ENCODE peak calls at places on chromosomes 3 and 15, in four cellular contexts. One of them, this sample, is unnamed.
A peak's percentile ranks its signal among the peaks of the same experiment; 100 is the strongest.

GRCh38 chr15:101451886-101452285 is 37.6 kb downstream of the PCSK6 start:
- DNase-seq in HepG2: no peak
- DNase-seq in SK-N-SH: no peak
- DNase-seq in A549: no peak
- DNase-seq in this sample: no peak

GRCh38 chr15:66905185-66905584 is 160.2 kb upstream of the SMAD3 start:
- DNase-seq in SK-N-SH: no peak
- DNase-seq in HepG2: no peak
- DNase-seq in A549: no peak
- DNase-seq in this sample: no peak

GRCh38 chr3:25744477-25744876 is 38.8 kb downstream of the NGLY1 start:
- DNase-seq in HepG2: no peak
- DNase-seq in A549: no peak
- DNase-seq in SK-N-SH: no peak
- DNase-seq in this sample: no peak

GRCh38 chr15:70241561-70242320 is 144.0 kb upstream of the TLE3 start:
- DNase-seq in HepG2: no peak
- DNase-seq in SK-N-SH: no peak
- DNase-seq in A549: no peak
- DNase-seq in this sample: no peak

GRCh38 chr3:194255252-194256039 is 95.7 kb downstream of the CPN2 start:
- DNase-seq in A549: no peak
- DNase-seq in HepG2: peak; percentile 71
- DNase-seq in SK-N-SH: peak; percentile 71
- DNase-seq in this sample: peak; percentile 11

GRCh38 chr3:169146866-169147245 is 516.7 kb downstream of the MECOM start:
- DNase-seq in SK-N-SH: no peak
- DNase-seq in HepG2: no peak
- DNase-seq in A549: no peak
- DNase-seq in this sample: no peak

GRCh38 chr3:36700537-36701248 is 63.7 kb downstream of the DCLK3 start:
- DNase-seq in HepG2: peak; percentile 44
- DNase-seq in A549: peak; percentile 72
- DNase-seq in SK-N-SH: peak; percentile 73
- DNase-seq in this sample: no peak

GRCh38 chr3:79598594-79598993 is 169.2 kb downstream of the ROBO1 start:
- DNase-seq in HepG2: no peak
- DNase-seq in SK-N-SH: no peak
- DNase-seq in A549: peak; percentile 1
- DNase-seq in this sample: no peak

GRCh38 chr3:158103131-158103955 is 2.9 kb downstream of the SHOX2 start:
- DNase-seq in HepG2: peak; percentile 13
- DNase-seq in SK-N-SH: no peak
- DNase-seq in A549: no peak
- DNase-seq in this sample: no peak

GRCh38 chr3:62169871-62170660 is 203.3 kb downstream of the FEZF2 start:
- DNase-seq in A549: no peak
- DNase-seq in SK-N-SH: no peak
- DNase-seq in HepG2: no peak
- DNase-seq in this sample: no peak

GRCh38 chr3:18559323-18559972 is 134.3 kb upstream of the SATB1 start:
- DNase-seq in SK-N-SH: peak; percentile 16
- DNase-seq in HepG2: peak; percentile 9
- DNase-seq in A549: peak; percentile 42
- DNase-seq in this sample: no peak

GRCh38 chr3:38538773-38539353 is 42.7 kb downstream of the EXOG start:
- DNase-seq in A549: no peak
- DNase-seq in HepG2: no peak
- DNase-seq in SK-N-SH: no peak
- DNase-seq in this sample: no peak

GRCh38 chr15:71508081-71508682 is 302.2 kb upstream of the NR2E3 start:
- DNase-seq in HepG2: no peak
- DNase-seq in A549: no peak
- DNase-seq in SK-N-SH: no peak
- DNase-seq in this sample: peak; percentile 21

GRCh38 chr3:10668077-10668476 is 148.0 kb upstream of the SLC6A11 start:
- DNase-seq in HepG2: no peak
- DNase-seq in SK-N-SH: no peak
- DNase-seq in A549: no peak
- DNase-seq in this sample: no peak

GRCh38 chr3:129323651-129324294 is 45.1 kb downstream of the HMCES start:
- DNase-seq in A549: no peak
- DNase-seq in HepG2: no peak
- DNase-seq in SK-N-SH: no peak
- DNase-seq in this sample: no peak

GRCh38 chr3:100072328-100073048 is 41.8 kb downstream of the FILIP1L start:
- DNase-seq in A549: no peak
- DNase-seq in SK-N-SH: no peak
- DNase-seq in HepG2: no peak
- DNase-seq in this sample: no peak

GRCh38 chr3:106193876-106194275 is 325.1 kb upstream of the CBLB start:
- DNase-seq in HepG2: no peak
- DNase-seq in SK-N-SH: no peak
- DNase-seq in A549: no peak
- DNase-seq in this sample: no peak

GRCh38 chr3:22887664-22888291 is 315.3 kb upstream of the UBE2E2 start:
- DNase-seq in SK-N-SH: no peak
- DNase-seq in A549: peak; percentile 53
- DNase-seq in HepG2: no peak
- DNase-seq in this sample: no peak

GRCh38 chr3:132730891-132731580 is 8.8 kb upstream of the NPHP3 start:
- DNase-seq in HepG2: peak; percentile 33
- DNase-seq in SK-N-SH: peak; percentile 46
- DNase-seq in A549: peak; percentile 39
- DNase-seq in this sample: no peak

GRCh38 chr3:35744419-35744818 is 105.1 kb downstream of the ARPP21 start:
- DNase-seq in SK-N-SH: no peak
- DNase-seq in A549: no peak
- DNase-seq in HepG2: no peak
- DNase-seq in this sample: no peak

GRCh38 chr15:78130466-78131294 is 565 bp downstream of the CIB2 start:
- DNase-seq in HepG2: no peak
- DNase-seq in SK-N-SH: peak; percentile 47
- DNase-seq in A549: peak; percentile 25
- DNase-seq in this sample: no peak

GRCh38 chr3:170226426-170226960 is 4.3 kb downstream of the PRKCI start:
- DNase-seq in SK-N-SH: no peak
- DNase-seq in A549: no peak
- DNase-seq in HepG2: no peak
- DNase-seq in this sample: no peak

GRCh38 chr15:58309993-58310928 is 121.5 kb upstream of the LIPC start:
- DNase-seq in SK-N-SH: no peak
- DNase-seq in HepG2: peak; percentile 6
- DNase-seq in A549: no peak
- DNase-seq in this sample: no peak

GRCh38 chr3:57596495-57597239 is 477 bp downstream of the ARF4 start:
- DNase-seq in HepG2: peak; percentile 75
- DNase-seq in SK-N-SH: peak; percentile 64
- DNase-seq in A549: peak; percentile 64
- DNase-seq in this sample: peak; percentile 9

GRCh38 chr3:8658326-8659212 is 14.0 kb upstream of the SSUH2 start:
- DNase-seq in HepG2: peak; percentile 93
- DNase-seq in A549: peak; percentile 81
- DNase-seq in SK-N-SH: peak; percentile 67
- DNase-seq in this sample: peak; percentile 45

GRCh38 chr15:67967871-67968423 is 86.2 kb upstream of the PIAS1 start:
- DNase-seq in HepG2: no peak
- DNase-seq in SK-N-SH: peak; percentile 81
- DNase-seq in A549: no peak
- DNase-seq in this sample: no peak

GRCh38 chr15:56469484-56469883 is 4.5 kb upstream of the MNS1 start:
- DNase-seq in HepG2: peak; percentile 24
- DNase-seq in SK-N-SH: no peak
- DNase-seq in A549: no peak
- DNase-seq in this sample: no peak

GRCh38 chr3:30655187-30655812 is 48.9 kb downstream of the TGFBR2 start:
- DNase-seq in SK-N-SH: no peak
- DNase-seq in HepG2: no peak
- DNase-seq in A549: no peak
- DNase-seq in this sample: peak; percentile 47

GRCh38 chr3:188661801-188662200 is 507.8 kb downstream of the LPP start:
- DNase-seq in SK-N-SH: no peak
- DNase-seq in A549: no peak
- DNase-seq in HepG2: no peak
- DNase-seq in this sample: no peak

GRCh38 chr3:133130168-133130567 is 92.0 kb downstream of the TMEM108 start:
- DNase-seq in A549: no peak
- DNase-seq in HepG2: no peak
- DNase-seq in SK-N-SH: no peak
- DNase-seq in this sample: no peak

GRCh38 chr3:159788291-159788690 is 200.3 kb upstream of the IL12A start:
- DNase-seq in HepG2: no peak
- DNase-seq in SK-N-SH: no peak
- DNase-seq in A549: no peak
- DNase-seq in this sample: no peak

GRCh38 chr15:39230205-39230916 is 350.5 kb upstream of the THBS1 start:
- DNase-seq in HepG2: no peak
- DNase-seq in SK-N-SH: peak; percentile 34
- DNase-seq in A549: no peak
- DNase-seq in this sample: no peak

GRCh38 chr3:174102274-174102673 is 704.7 kb downstream of the NLGN1 start:
- DNase-seq in A549: no peak
- DNase-seq in HepG2: no peak
- DNase-seq in SK-N-SH: no peak
- DNase-seq in this sample: no peak

GRCh38 chr15:33540174-33540573 is 229.4 kb downstream of the RYR3 start:
- DNase-seq in HepG2: no peak
- DNase-seq in A549: no peak
- DNase-seq in SK-N-SH: no peak
- DNase-seq in this sample: no peak

GRCh38 chr3:75218577-75218976 is 445.6 kb upstream of the FRG2C start:
- DNase-seq in SK-N-SH: no peak
- DNase-seq in A549: no peak
- DNase-seq in HepG2: no peak
- DNase-seq in this sample: no peak

GRCh38 chr3:130576571-130577266 is 59.7 kb downstream of the COL6A6 start:
- DNase-seq in HepG2: no peak
- DNase-seq in A549: no peak
- DNase-seq in SK-N-SH: no peak
- DNase-seq in this sample: no peak

GRCh38 chr15:31840849-31841476 is 189.4 kb upstream of the CHRNA7 start:
- DNase-seq in SK-N-SH: no peak
- DNase-seq in A549: no peak
- DNase-seq in HepG2: no peak
- DNase-seq in this sample: no peak
- TF ChIP-seq PBX3 in SK-N-SH: no peak
- TF ChIP-seq PBX3 in A549: no peak
- TF ChIP-seq PBX3 in HepG2: no peak
- TF ChIP-seq PBX3 in this sample: no peak

DNA sequence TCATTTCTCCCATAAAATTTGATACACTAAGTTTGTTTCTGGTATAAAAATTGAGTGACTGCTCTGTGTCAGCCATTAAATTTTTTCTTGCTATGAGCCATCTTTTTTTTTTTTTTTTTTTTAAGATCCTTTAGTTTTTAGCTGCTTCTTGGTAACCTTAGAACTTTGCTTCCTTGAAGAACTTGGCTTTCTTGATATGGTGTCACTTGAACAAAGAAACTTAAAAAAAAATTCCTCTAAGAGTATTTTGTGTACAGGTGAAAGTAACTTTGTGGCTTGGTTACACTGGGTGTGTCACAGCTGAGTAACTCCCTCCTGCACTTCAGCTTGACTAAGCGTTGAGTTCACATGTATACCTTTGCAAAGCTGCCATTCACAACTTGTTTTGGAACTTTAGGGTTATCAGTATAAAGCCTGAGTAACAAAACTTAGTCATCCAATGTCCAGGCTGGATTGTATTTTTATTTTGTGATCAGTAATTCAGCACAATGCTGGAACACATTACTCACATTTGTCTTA is 6.5 kb downstream of the CHD2 start:
- DNase-seq in HepG2: no peak
- DNase-seq in SK-N-SH: no peak
- DNase-seq in A549: peak; percentile 78
- DNase-seq in this sample: no peak
- TF ChIP-seq CHD2 in HepG2: no peak
- TF ChIP-seq CHD2 in SK-N-SH: no peak
- TF ChIP-seq CHD2 in A549: no peak
- TF ChIP-seq CHD2 in this sample: no peak

GRCh38 chr15:80436511-80437307 is 32.5 kb downstream of the ARNT2 start:
- DNase-seq in HepG2: peak; percentile 32
- DNase-seq in A549: peak; percentile 77
- DNase-seq in SK-N-SH: no peak
- DNase-seq in this sample: no peak
- TF ChIP-seq PBX3 in HepG2: no peak
- TF ChIP-seq PBX3 in A549: no peak
- TF ChIP-seq PBX3 in SK-N-SH: no peak
- TF ChIP-seq PBX3 in this sample: no peak

GRCh38 chr3:168049366-168049974 is 46.3 kb downstream of the GOLIM4 start:
- DNase-seq in A549: no peak
- DNase-seq in SK-N-SH: no peak
- DNase-seq in HepG2: no peak
- DNase-seq in this sample: no peak

GRCh38 chr3:168044049-168044448 is 51.7 kb downstream of the GOLIM4 start:
- DNase-seq in HepG2: no peak
- DNase-seq in SK-N-SH: peak; percentile 38
- DNase-seq in A549: no peak
- DNase-seq in this sample: no peak

GRCh38 chr3:168048414-168049330 is 47.1 kb downstream of the GOLIM4 start:
- DNase-seq in SK-N-SH: no peak
- DNase-seq in HepG2: no peak
- DNase-seq in A549: no peak
- DNase-seq in this sample: no peak

GRCh38 chr3:168047936-168048335 is 47.8 kb downstream of the GOLIM4 start:
- DNase-seq in SK-N-SH: no peak
- DNase-seq in A549: no peak
- DNase-seq in HepG2: no peak
- DNase-seq in this sample: no peak

DNA sequence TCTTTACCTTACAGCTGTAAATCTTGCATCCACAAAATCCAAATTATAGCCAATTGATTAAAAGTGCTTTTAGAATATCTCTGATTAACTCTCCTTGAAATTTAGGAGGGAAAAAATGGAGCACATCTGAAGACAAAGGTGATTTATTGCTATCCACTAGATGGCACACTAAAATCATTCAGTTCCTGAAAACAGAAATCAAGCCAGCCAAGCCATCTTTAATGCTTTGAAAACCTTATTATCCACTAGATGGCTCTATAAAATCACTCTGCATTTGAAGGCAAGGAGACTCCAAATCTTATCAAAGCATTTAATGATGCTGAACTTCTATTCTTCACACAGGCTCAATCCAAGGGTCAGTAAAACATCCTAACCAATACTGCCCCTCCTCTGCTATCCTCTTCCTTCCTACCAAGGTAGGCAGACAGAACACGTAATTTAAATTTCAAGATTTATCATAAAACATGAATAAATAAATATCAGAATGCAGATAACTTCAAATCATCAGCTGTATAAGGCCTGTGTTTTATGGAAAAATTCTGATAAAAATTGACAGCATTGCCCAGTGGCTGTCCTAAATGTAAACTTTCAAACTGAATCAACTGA is 48.4 kb downstream of the GOLIM4 start:
- DNase-seq in A549: peak; percentile 74
- DNase-seq in HepG2: peak; percentile 76
- DNase-seq in SK-N-SH: peak; percentile 50
- DNase-seq in this sample: peak; percentile 59
- TF ChIP-seq CHD2 in A549: no peak
- TF ChIP-seq CHD2 in HepG2: no peak
- TF ChIP-seq CHD2 in SK-N-SH: no peak
- TF ChIP-seq CHD2 in this sample: no peak

This sample was measured in GM12878.